ENCODE peak calls at places on chromosomes 3 and 15, in four cellular contexts. S, O, L and E are unnamed samples.

GRCh38 chr3:55483196-55484095 is 3.7 kb downstream of the WNT5A start:
- DNase-seq in L (no peak), O (no peak), S (peak), E (no peak)

GRCh38 chr3:41207355-41207754 is 8.1 kb downstream of the CTNNB1 start:
- DNase-seq in S (no peak), O (no peak), L (no peak), E (no peak)

GRCh38 chr15:80160570-80161156 is 7.9 kb downstream of the FAH start:
- DNase-seq in S (no peak), L (no peak), O (peak), E (peak)

GRCh38 chr3:59464187-59464586 is 414.4 kb upstream of the CFAP20DC start:
- DNase-seq in L (no peak), O (no peak), S (no peak), E (no peak)

GRCh38 chr15:40029979-40030893 is 8.7 kb downstream of the SRP14 start:
- DNase-seq in O (no peak), L (no peak), S (peak), E (no peak)

GRCh38 chr3:36992806-36993325 is at the start of gene EPM2AIP1:
- DNase-seq in L (no peak), O (no peak), S (peak), E (peak)

GRCh38 chr15:81115054-81115939 is 18.8 kb upstream of the CFAP161 start:
- DNase-seq in O (no peak), L (no peak), S (no peak), E (no peak)

GRCh38 chr3:150761831-150762661 is 923 bp downstream of the SIAH2 start:
- DNase-seq in O (no peak), L (peak), S (peak), E (peak)

GRCh38 chr3:25465266-25465860 is 37.3 kb downstream of the RARB start:
- DNase-seq in L (no peak), S (no peak), O (no peak), E (no peak)

GRCh38 chr15:94924057-94924456 is 692.7 kb downstream of the MCTP2 start:
- DNase-seq in L (no peak), O (no peak), S (no peak), E (no peak)

GRCh38 chr3:53287413-53287734 is 31.6 kb upstream of the TKT start:
- DNase-seq in S (no peak), L (no peak), O (no peak), E (no peak)

GRCh38 chr3:53288214-53288613 is 32.4 kb upstream of the TKT start:
- DNase-seq in L (no peak), S (no peak), O (no peak), E (no peak)

GRCh38 chr3:53282581-53282980 is 26.8 kb upstream of the TKT start:
- DNase-seq in S (no peak), O (no peak), L (no peak), E (no peak)

DNA sequence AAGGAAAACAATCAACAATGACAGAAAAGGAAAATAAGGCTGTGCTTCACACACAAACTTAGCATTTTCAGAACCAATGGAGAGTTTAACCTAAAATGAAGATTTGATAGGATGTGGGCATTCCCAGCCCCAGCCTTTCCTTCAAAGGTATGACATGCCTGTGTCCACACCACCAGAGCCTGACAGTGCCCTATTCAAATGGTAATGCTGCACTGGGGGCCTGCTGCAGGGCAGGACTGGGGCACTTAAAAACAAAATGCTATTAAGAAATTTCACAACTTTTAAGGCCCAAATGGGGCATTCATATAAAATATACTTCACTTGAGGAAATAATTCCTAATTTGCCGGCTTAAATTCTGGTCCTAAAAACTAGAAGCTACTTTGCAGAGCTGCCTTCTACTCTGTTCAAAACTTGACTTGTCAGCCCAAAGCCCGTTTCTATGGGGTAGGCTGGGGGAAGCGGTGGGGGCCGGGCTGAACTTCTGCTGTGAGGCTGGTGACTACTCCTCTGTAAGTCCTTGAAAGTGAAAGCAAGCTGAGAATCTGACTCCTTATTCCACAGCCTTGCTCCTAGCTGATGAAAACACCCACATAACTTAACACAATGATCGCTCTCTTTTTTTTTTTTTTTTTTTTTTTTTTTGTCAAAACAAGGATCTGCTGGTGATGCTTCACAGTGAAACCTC is 31.0 kb upstream of the TKT start:
- DNase-seq in O (no peak), S (peak), L (no peak), E (no peak)
- TF ChIP-seq POLR2AphosphoS5 in O (no peak), S (no peak), L (no peak), E (no peak)

GRCh38 chr3:14118400-14119165 is 6.1 kb downstream of the CHCHD4 start:
- DNase-seq in S (no peak), L (no peak), O (no peak), E (no peak)

GRCh38 chr3:14117468-14118399 is 6.9 kb downstream of the CHCHD4 start:
- DNase-seq in L (no peak), S (no peak), O (no peak), E (no peak)

GRCh38 chr3:14110699-14111098 is 14.0 kb downstream of the CHCHD4 start:
- DNase-seq in O (no peak), S (no peak), L (no peak), E (no peak)

GRCh38 chr3:14119166-14119510 is 5.5 kb downstream of the CHCHD4 start:
- DNase-seq in O (no peak), L (no peak), S (no peak), E (no peak)

DNA sequence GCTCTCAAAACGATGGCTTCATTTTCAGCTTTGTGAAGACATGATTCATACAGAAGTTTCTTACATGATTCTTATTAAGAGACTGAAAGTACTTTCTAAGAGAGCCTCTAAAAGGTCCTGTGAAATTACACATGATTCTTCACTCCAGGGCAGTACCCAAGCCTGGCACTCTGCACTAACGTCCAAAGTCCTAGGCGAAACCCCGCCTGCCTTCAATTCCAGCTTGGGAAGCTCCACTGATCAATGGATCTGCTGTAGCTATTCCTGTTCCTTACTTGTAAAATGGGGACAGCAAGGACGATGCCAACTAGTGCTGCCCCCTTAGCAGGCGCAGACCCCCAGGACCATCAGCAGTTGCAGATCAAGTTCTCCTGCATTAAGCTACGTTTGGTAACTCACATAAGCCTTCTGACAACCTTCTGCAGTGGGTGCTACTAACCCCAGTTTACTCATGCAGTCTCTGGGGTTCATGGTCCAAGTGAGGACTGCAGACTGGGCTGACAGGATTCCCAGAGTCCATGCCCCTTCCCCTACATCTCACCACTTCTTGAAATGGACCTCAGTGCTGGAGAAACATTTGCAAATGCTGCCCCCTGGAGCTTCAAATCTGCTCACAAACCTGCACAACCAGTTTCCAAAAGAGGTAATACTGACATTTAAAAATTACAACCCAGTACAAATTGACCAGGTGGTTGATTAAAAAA is 10.6 kb downstream of the CHCHD4 start:
- DNase-seq in L (no peak), S (peak), O (no peak), E (no peak)
- TF ChIP-seq POLR2AphosphoS5 in L (no peak), S (no peak), O (no peak), E (no peak)

DNA sequence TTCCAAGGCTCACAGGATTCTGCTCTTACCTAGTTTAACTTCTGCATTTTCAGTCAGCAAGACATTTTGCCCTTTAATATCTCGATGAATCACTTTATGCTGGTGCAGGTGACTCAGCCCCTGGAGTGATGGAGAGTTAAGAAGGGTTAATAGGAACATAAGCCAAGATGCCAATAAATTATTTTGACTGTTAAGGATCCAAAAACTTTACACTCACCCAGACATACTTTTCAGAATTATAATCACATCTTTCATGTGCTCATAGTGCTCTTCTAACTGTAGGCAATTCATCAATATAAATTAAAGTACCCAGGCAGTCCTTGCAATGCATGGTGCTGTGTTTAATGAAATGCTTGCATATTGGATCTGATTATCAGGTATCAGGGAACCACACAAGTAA is 164.1 kb upstream of the SLC2A2 start:
- DNase-seq in S (no peak), O (no peak), L (no peak), E (no peak)
- TF ChIP-seq POLR2AphosphoS5 in S (no peak), O (no peak), L (no peak), E (no peak)

DNA sequence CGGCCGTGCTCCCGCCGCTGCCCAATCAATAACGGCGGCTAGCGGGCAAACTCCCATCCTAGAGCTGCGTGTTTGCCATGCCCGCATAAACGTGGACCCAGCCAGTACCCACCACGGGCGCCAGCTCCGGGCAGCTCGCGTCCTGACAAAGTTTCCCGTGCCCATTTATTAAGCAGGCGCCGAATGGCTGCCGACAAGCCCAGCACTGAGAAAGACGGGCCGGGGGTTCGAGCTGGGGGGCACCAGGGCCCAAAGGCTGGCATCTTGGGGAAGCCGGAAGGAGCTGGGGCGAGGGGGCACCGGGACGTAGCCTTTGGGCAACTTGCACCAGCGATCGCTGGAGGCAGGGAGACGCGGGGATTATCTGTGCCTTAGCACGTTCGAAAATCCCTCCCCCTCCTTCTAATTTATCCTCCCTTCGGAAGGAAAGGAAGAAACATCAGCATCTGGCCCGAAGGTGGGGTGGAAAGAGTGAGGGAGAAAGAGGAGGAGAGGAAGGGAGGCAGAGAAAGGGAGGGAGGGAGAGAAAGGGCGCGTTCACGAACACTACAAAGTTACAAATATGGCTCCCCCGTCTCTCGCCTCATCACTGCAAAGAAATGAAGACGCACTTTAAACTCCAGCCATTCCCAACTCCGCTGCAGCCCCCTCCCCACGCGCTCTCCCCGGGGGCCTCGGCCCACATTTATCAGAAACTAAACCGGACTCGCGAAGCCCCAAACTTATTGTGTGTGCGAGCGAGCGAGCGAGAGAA is 1.1 kb downstream of the ANP32A start:
- DNase-seq in O (no peak), L (peak), S (peak), E (peak)
- TF ChIP-seq POLR2AphosphoS5 in O (peak), L (no peak), S (no peak), E (peak)

DNA sequence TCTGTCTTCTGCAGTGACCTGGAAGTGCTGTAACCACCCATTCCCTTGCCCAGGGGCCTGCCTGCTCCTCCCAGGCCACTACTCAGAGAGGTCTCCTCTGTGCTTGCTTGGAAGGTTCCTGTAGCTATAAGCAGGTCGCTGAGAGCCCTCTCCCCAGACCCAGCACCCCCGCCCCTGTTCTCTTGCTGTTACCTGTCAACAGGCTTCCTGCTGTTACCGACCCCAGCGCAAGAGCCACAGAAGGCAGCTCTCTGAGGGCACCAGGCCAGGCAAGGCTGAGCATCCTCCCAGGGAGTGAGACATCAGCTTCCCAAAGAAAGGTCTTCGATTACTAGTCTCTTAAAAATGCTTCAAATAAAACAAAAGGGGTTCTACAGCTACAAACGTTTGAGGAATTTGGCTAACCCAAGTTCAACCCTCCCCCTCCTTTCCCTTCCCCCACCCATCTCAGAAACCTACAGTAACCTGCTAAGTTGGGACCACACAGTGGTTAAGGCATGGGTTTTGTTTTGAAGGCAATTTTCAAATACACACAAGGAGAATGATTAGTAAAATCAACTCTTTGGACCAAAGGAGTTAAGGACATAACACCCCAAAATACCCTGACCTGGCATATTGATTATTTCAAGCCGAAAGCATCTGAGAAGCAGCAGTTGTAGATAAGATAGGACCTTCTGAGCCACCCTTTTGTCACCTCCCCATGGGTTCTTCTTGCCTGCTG is 74.9 kb upstream of the MFGE8 start:
- DNase-seq in O (no peak), L (no peak), S (peak), E (no peak)
- TF ChIP-seq POLR2AphosphoS5 in O (no peak), L (no peak), S (peak), E (no peak)

DNA sequence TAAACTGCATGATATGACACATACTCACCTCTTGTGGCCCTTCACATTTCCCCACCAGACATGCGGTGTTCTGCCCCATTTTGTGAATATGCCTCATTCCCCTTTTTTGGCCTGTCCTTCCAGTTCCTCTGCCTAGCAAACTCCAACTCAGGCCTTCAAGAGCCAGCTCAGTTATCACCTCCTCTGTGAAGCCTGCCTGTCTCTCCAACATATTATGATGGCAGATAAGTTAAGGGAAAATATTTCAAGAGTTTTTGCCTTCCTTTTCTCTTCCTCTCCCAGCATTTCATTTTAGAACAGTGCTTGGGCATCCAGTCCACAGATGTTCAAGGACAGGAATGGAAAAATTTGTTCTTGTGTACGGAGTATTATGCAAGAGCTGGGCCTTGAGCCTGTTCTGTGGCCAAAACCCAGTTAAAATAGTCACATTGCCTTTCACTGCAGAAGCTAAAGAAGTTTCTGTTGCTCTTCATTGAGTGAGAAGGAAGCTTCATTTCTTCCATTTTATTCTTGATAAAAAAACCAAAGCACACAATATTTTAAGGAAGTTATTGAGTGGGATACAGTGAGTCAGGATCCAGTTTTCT is 192.1 kb downstream of the GHSR start:
- DNase-seq in S (no peak), O (no peak), L (no peak), E (no peak)
- TF ChIP-seq POLR2AphosphoS5 in S (no peak), O (no peak), L (peak), E (no peak)

GRCh38 chr3:197298341-197298857 is at the start of gene DLG1:
- DNase-seq in O (peak), L (peak), S (peak), E (peak)
- TF ChIP-seq POLR2AphosphoS5 in O (peak), L (peak), S (peak), E (peak)

GRCh38 chr3:148948913-148949657 is 42.3 kb upstream of the GYG1 start:
- DNase-seq in O (no peak), S (no peak), L (no peak), E (no peak)
- TF ChIP-seq POLR2AphosphoS5 in O (no peak), S (no peak), L (no peak), E (no peak)

GRCh38 chr15:48565560-48566482 is 79.7 kb downstream of the FBN1 start:
- DNase-seq in S (no peak), L (no peak), O (no peak), E (no peak)
- TF ChIP-seq POLR2AphosphoS5 in S (no peak), L (peak), O (no peak), E (no peak)

DNA sequence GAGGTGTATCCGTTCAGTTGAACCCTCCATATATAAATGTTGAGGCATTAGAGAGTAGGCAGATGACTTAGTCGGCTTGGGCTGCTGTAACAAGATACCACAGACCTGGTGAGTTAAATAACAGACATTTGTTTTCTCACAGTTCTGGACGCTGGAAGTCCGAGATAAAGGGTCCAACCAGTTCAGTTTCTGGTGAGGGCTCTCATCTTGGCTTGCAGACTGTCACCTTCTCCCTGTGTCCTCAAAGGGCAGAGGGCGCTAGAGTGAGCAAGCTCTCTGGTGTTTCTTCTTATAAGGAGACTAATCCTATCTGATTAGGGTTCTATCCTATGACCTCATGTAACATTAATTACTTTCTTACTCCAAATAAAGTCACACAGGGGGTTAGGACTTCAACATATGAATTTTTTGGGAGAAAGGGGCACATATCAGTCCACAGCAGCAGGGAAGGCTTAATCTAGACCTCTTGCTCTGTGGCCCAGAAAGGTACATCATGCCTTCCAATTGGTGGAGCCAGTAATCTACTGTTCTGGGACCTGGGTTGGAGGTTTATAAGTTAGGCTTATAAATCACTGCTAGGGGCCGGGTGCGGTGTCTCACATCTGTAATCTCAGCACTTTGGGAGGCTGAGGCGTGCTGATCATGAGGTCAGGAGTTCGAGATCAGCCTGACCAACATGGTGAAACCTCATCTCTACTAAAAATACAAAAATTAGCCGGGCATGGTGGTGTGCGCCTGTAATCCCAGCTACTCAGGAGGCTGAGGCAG is 26.3 kb upstream of the SLC28A2 start:
- DNase-seq in L (no peak), O (no peak), S (peak), E (no peak)
- TF ChIP-seq POLR2AphosphoS5 in L (no peak), O (no peak), S (no peak), E (no peak)